ENCODE peak calls at places on chromosomes 6 and 20, in ten cellular contexts. Q, M, P, U, R, K, A, L, D and I are unnamed samples.

GRCh38 chr20:60058869-60059268 is 100.6 kb downstream of the CDH26 start:
- DNase-seq in P (no peak), L (no peak), R (no peak), Q (no peak), D (no peak), M (no peak), K (no peak), U (no peak), A (no peak), I (no peak)

GRCh38 chr20:33803921-33804337 is 7.2 kb upstream of the CHMP4B start:
- DNase-seq in D (no peak), P (no peak), M (peak), Q (no peak), K (no peak), R (no peak), A (no peak), L (no peak), U (no peak), I (no peak)

GRCh38 chr6:57267586-57268293 is 45.6 kb upstream of the RAB23 start:
- DNase-seq in L (no peak), K (peak), D (peak), M (peak), R (no peak), Q (no peak), U (peak), P (peak), A (peak), I (peak)

GRCh38 chr6:32668226-32668747 is 1.8 kb upstream of the HLA-DQB1 start:
- DNase-seq in R (peak), Q (no peak), M (no peak), A (peak), K (peak), U (peak), P (no peak), L (no peak), D (peak), I (peak)

GRCh38 chr20:51318058-51318960 is 224.2 kb downstream of the NFATC2 start:
- DNase-seq in D (peak), M (peak), Q (no peak), R (peak), K (peak), A (peak), P (peak), U (no peak), L (no peak), I (peak)

GRCh38 chr20:18326990-18327389 is 38.7 kb downstream of the ZNF133 start:
- DNase-seq in R (no peak), P (no peak), Q (no peak), U (no peak), K (no peak), L (no peak), M (no peak), D (no peak), A (no peak), I (no peak)

GRCh38 chr6:1767481-1768246 is 157.9 kb downstream of the FOXC1 start:
- DNase-seq in M (no peak), L (no peak), U (no peak), K (no peak), D (peak), Q (no peak), R (no peak), P (no peak), A (no peak), I (no peak)

GRCh38 chr6:38714239-38715015 is 684 bp upstream of the DNAH8 start:
- DNase-seq in M (no peak), K (no peak), L (no peak), D (no peak), P (no peak), U (no peak), A (peak), R (peak), Q (no peak), I (no peak)

GRCh38 chr6:92708945-92709344 is 710.4 kb downstream of the EPHA7 start:
- DNase-seq in K (no peak), P (no peak), R (no peak), L (no peak), D (no peak), A (no peak), U (no peak), M (no peak), Q (no peak), I (no peak)

GRCh38 chr20:44642203-44643153 is 9.0 kb downstream of the ADA start:
- DNase-seq in P (peak), L (peak), Q (peak), D (peak), R (peak), A (peak), K (peak), M (no peak), U (no peak), I (peak)

GRCh38 chr6:166569206-166569605 is 17.3 kb downstream of the RAMACL start:
- DNase-seq in L (no peak), A (no peak), D (no peak), Q (no peak), R (no peak), P (no peak), K (no peak), U (no peak), M (no peak), I (no peak)